ENCODE peak calls at places on chromosome 15, in seven cellular contexts. W, Z, B, F, D, N and R are unnamed samples.

GRCh38 chr15:30063829-30064559 is 18.8 kb upstream of the GOLGA8J start:
- DNase-seq in B (no peak), Z (no peak), N (no peak), F (no peak), D (no peak), W (no peak), R (no peak)

GRCh38 chr15:39270976-39271375 is 309.9 kb upstream of the THBS1 start:
- DNase-seq in D (no peak), N (no peak), B (no peak), Z (no peak), W (no peak), F (no peak), R (no peak)

GRCh38 chr15:40146037-40146436 is 14.8 kb upstream of the BUB1B start:
- DNase-seq in F (no peak), D (no peak), W (no peak), N (no peak), B (no peak), Z (no peak), R (peak)

GRCh38 chr15:26323564-26323963 is 449.3 kb downstream of the GABRB3 start:
- DNase-seq in B (no peak), Z (no peak), D (no peak), F (peak), W (no peak), N (no peak), R (no peak)

GRCh38 chr15:58307313-58307961 is 124.4 kb upstream of the LIPC start:
- DNase-seq in F (no peak), D (no peak), Z (no peak), N (no peak), W (no peak), B (peak), R (peak)

GRCh38 chr15:68186671-68187397 is 18.3 kb downstream of the CALML4 start:
- DNase-seq in N (no peak), D (no peak), F (no peak), W (no peak), Z (no peak), B (no peak), R (no peak)

GRCh38 chr15:78035319-78035718 is 42.2 kb downstream of the TBC1D2B start:
- DNase-seq in Z (no peak), B (no peak), W (peak), F (no peak), D (no peak), N (no peak), R (no peak)

GRCh38 chr15:52858388-52859176 is 68.4 kb upstream of the ONECUT1 start:
- DNase-seq in B (peak), D (no peak), W (no peak), N (no peak), F (peak), Z (peak), R (no peak)

GRCh38 chr15:74988007-74988800 is 7.2 kb upstream of the SCAMP5 start:
- DNase-seq in N (no peak), D (no peak), Z (peak), B (peak), F (peak), W (peak), R (peak)

GRCh38 chr15:75367406-75367912 is 948 bp downstream of the MAN2C1 start:
- DNase-seq in N (no peak), W (no peak), D (no peak), F (no peak), B (no peak), Z (no peak), R (no peak)

GRCh38 chr15:67973846-67974245 is 80.3 kb upstream of the PIAS1 start:
- DNase-seq in N (no peak), D (no peak), B (no peak), W (no peak), Z (no peak), F (no peak), R (no peak)

GRCh38 chr15:91302588-91303439 is 202.8 kb downstream of the SV2B start:
- DNase-seq in W (peak), D (peak), F (peak), B (peak), Z (peak), N (peak), R (peak)

GRCh38 chr15:58551764-58552504 is 120.1 kb downstream of the LIPC start:
- DNase-seq in B (no peak), W (no peak), F (peak), N (no peak), D (peak), Z (no peak), R (no peak)

GRCh38 chr15:50636146-50636545 is 50.5 kb downstream of the TRPM7 start:
- DNase-seq in N (no peak), D (no peak), F (no peak), W (no peak), B (no peak), Z (no peak), R (no peak)

GRCh38 chr15:88627463-88627862 is 6.3 kb downstream of the AEN start:
- DNase-seq in N (peak), F (no peak), B (no peak), W (peak), D (no peak), Z (no peak), R (no peak)

GRCh38 chr15:31828594-31828993 is 201.7 kb upstream of the CHRNA7 start:
- DNase-seq in F (no peak), N (no peak), D (no peak), Z (no peak), B (no peak), W (no peak), R (no peak)

GRCh38 chr15:31091531-31091930 is 10.0 kb downstream of the TRPM1 start:
- DNase-seq in B (no peak), N (no peak), Z (no peak), W (no peak), F (no peak), D (no peak), R (peak)

GRCh38 chr15:88986949-88987589 is 73.9 kb upstream of the MFGE8 start:
- DNase-seq in D (no peak), B (no peak), Z (no peak), W (no peak), F (peak), N (no peak), R (no peak)

GRCh38 chr15:79418693-79419279 is 13.3 kb upstream of the MINAR1 start:
- DNase-seq in D (no peak), N (no peak), W (no peak), B (no peak), F (peak), Z (no peak), R (no peak)

GRCh38 chr15:52227456-52227855 is 36.3 kb upstream of the GNB5 start:
- DNase-seq in B (peak), Z (peak), D (peak), F (peak), W (peak), N (peak), R (peak)

GRCh38 chr15:44666208-44667038 is 3.0 kb upstream of the SPG11 start:
- DNase-seq in D (no peak), F (no peak), B (no peak), Z (no peak), N (peak), W (peak), R (no peak)

GRCh38 chr15:88982304-88982945 is 69.2 kb upstream of the MFGE8 start:
- DNase-seq in B (no peak), F (no peak), N (no peak), W (no peak), D (peak), Z (no peak), R (peak)

GRCh38 chr15:67164811-67165652 is 89.4 kb downstream of the AAGAB start:
- DNase-seq in B (no peak), F (peak), N (no peak), D (no peak), W (no peak), Z (peak), R (no peak)

GRCh38 chr15:81174759-81175327 is 21.8 kb upstream of the IL16 start:
- DNase-seq in B (no peak), W (no peak), F (peak), N (no peak), Z (no peak), D (no peak), R (no peak)

GRCh38 chr15:73387507-73388255 is 18.9 kb upstream of the HCN4 start:
- DNase-seq in N (no peak), D (no peak), B (no peak), F (peak), W (no peak), Z (no peak), R (no peak)

GRCh38 chr15:71572452-71573053 is 237.8 kb upstream of the NR2E3 start:
- DNase-seq in Z (peak), W (no peak), B (no peak), D (no peak), F (peak), N (no peak), R (no peak)

GRCh38 chr15:31489801-31490646 is 163.4 kb downstream of the KLF13 start:
- DNase-seq in B (peak), W (peak), D (no peak), F (peak), Z (peak), N (peak), R (peak)

GRCh38 chr15:33735637-33736247 is 232.6 kb upstream of the CHRM5 start:
- DNase-seq in W (peak), F (peak), N (no peak), Z (peak), D (no peak), B (peak), R (peak)